ENCODE peak calls at places on chromosomes 7 and 10, in ten cellular contexts. M is CD8-positive, alpha-beta T cell; Q is H9; U is transverse colon; K is kidney epithelial cell; V is mucosa of descending colon; C is OCI-LY7; E is B cell; F is fibroblast of pulmonary artery; W is heart right ventricle. L is an unnamed sample.

GRCh38 chr10:128069351-128070051 is 56.7 kb downstream of the MKI67 start:
- DNase-seq in M (peak), Q (peak), U (peak), K (no peak), V (peak), C (peak), E (peak), F (peak), W (peak), L (peak)

GRCh38 chr10:71378341-71379117 is 18.2 kb upstream of the CDH23 start:
- DNase-seq in M (no peak), Q (no peak), U (no peak), K (no peak), V (no peak), C (peak), E (peak), F (no peak), W (no peak), L (no peak)

GRCh38 chr7:130951976-130952313 is 217.9 kb upstream of the KLF14 start:
- DNase-seq in M (no peak), Q (no peak), U (no peak), K (no peak), V (no peak), C (no peak), E (no peak), F (no peak), W (no peak), L (no peak)

GRCh38 chr10:62870866-62871265 is 54.7 kb upstream of the EGR2 start:
- DNase-seq in M (no peak), Q (no peak), U (no peak), K (no peak), V (no peak), C (no peak), E (no peak), F (no peak), W (no peak), L (peak)

GRCh38 chr10:21315321-21316220 is 209.9 kb downstream of the SKIDA1 start:
- DNase-seq in M (no peak), Q (peak), U (no peak), K (peak), V (no peak), C (no peak), E (no peak), F (peak), W (peak), L (no peak)

GRCh38 chr10:7153750-7154149 is 257.1 kb downstream of the SFMBT2 start:
- DNase-seq in M (no peak), Q (no peak), U (no peak), K (peak), V (no peak), C (no peak), E (no peak), F (peak), W (no peak), L (no peak)

GRCh38 chr10:98388086-98388655 is 26.8 kb downstream of the PYROXD2 start:
- DNase-seq in M (no peak), Q (peak), U (no peak), K (no peak), V (no peak), C (no peak), E (no peak), F (no peak), W (no peak), L (no peak)

GRCh38 chr7:94382746-94383145 is 11.9 kb upstream of the COL1A2 start:
- DNase-seq in M (no peak), Q (no peak), U (no peak), K (no peak), V (no peak), C (no peak), E (no peak), F (no peak), W (no peak), L (no peak)

GRCh38 chr7:90824386-90825307 is 228.5 kb downstream of the CDK14 start:
- DNase-seq in M (no peak), Q (no peak), U (no peak), K (no peak), V (no peak), C (no peak), E (no peak), F (peak), W (no peak), L (no peak)

GRCh38 chr10:70906953-70907618 is 18.7 kb upstream of the PCBD1 start:
- DNase-seq in M (no peak), Q (no peak), U (peak), K (no peak), V (peak), C (no peak), E (no peak), F (no peak), W (no peak), L (no peak)

GRCh38 chr10:101504438-101504837 is 83.6 kb downstream of the POLL start:
- DNase-seq in M (no peak), Q (no peak), U (no peak), K (no peak), V (no peak), C (no peak), E (no peak), F (no peak), W (no peak), L (no peak)

GRCh38 chr7:143279186-143280098 is 5.3 kb upstream of the TMEM139 start:
- DNase-seq in M (no peak), Q (no peak), U (no peak), K (peak), V (no peak), C (no peak), E (no peak), F (peak), W (peak), L (no peak)

GRCh38 chr7:128937647-128938523 is at the start of gene IRF5:
- DNase-seq in M (no peak), Q (peak), U (peak), K (no peak), V (peak), C (no peak), E (peak), F (no peak), W (no peak), L (no peak)

GRCh38 chr10:99370993-99371392 is 41.8 kb downstream of the CNNM1 start:
- DNase-seq in M (no peak), Q (no peak), U (no peak), K (no peak), V (no peak), C (peak), E (no peak), F (peak), W (no peak), L (peak)

GRCh38 chr10:109922976-109923921 is at the start of gene XPNPEP1:
- DNase-seq in M (peak), Q (peak), U (peak), K (no peak), V (peak), C (peak), E (peak), F (peak), W (peak), L (peak)

GRCh38 chr10:43209064-43209455 is 57.8 kb downstream of the RASGEF1A start:
- DNase-seq in M (no peak), Q (peak), U (peak), K (no peak), V (peak), C (no peak), E (no peak), F (no peak), W (no peak), L (no peak)

GRCh38 chr10:48343871-48344598 is 37.6 kb downstream of the MAPK8 start:
- DNase-seq in M (no peak), Q (no peak), U (no peak), K (no peak), V (no peak), C (no peak), E (no peak), F (no peak), W (no peak), L (no peak)

GRCh38 chr10:11317936-11318670 is 293.3 kb downstream of the USP6NL start:
- DNase-seq in M (no peak), Q (no peak), U (no peak), K (no peak), V (no peak), C (no peak), E (no peak), F (peak), W (no peak), L (no peak)

GRCh38 chr7:32143271-32143670 is 73.1 kb upstream of the PDE1C start:
- DNase-seq in M (no peak), Q (no peak), U (no peak), K (no peak), V (no peak), C (no peak), E (no peak), F (no peak), W (no peak), L (no peak)

GRCh38 chr7:52168085-52168484 is 851.5 kb upstream of the COBL start:
- DNase-seq in M (no peak), Q (peak), U (no peak), K (no peak), V (no peak), C (peak), E (no peak), F (no peak), W (no peak), L (no peak)

GRCh38 chr10:13272164-13272571 is 27.7 kb downstream of the PHYH start:
- DNase-seq in M (no peak), Q (peak), U (peak), K (no peak), V (peak), C (peak), E (no peak), F (peak), W (peak), L (no peak)

GRCh38 chr10:34207350-34207749 is 607.7 kb downstream of the PARD3 start:
- DNase-seq in M (no peak), Q (no peak), U (no peak), K (no peak), V (no peak), C (no peak), E (no peak), F (no peak), W (no peak), L (no peak)

GRCh38 chr7:78095549-78095948 is 297.0 kb downstream of the PHTF2 start:
- DNase-seq in M (no peak), Q (no peak), U (no peak), K (no peak), V (no peak), C (no peak), E (no peak), F (peak), W (no peak), L (no peak)

GRCh38 chr10:7421519-7421918 is 10.7 kb upstream of the SFMBT2 start:
- DNase-seq in M (no peak), Q (no peak), U (no peak), K (no peak), V (no peak), C (no peak), E (no peak), F (no peak), W (no peak), L (no peak)

GRCh38 chr7:82818091-82818620 is 344.5 kb downstream of the PCLO start:
- DNase-seq in M (no peak), Q (no peak), U (no peak), K (no peak), V (no peak), C (no peak), E (no peak), F (no peak), W (no peak), L (no peak)

GRCh38 chr10:20247858-20248257 is 431.6 kb downstream of the PLXDC2 start:
- DNase-seq in M (no peak), Q (no peak), U (no peak), K (no peak), V (no peak), C (no peak), E (no peak), F (no peak), W (no peak), L (no peak)

GRCh38 chr7:142908921-142909870 is 23.7 kb upstream of the TRPV6 start:
- DNase-seq in M (no peak), Q (peak), U (no peak), K (no peak), V (no peak), C (peak), E (peak), F (no peak), W (no peak), L (peak)

GRCh38 chr10:13140627-13141190 is 20.6 kb upstream of the MCM10 start:
- DNase-seq in M (no peak), Q (no peak), U (no peak), K (no peak), V (no peak), C (no peak), E (no peak), F (no peak), W (no peak), L (no peak)

GRCh38 chr10:95276367-95277200 is 14.2 kb downstream of the PDLIM1 start:
- DNase-seq in M (no peak), Q (no peak), U (peak), K (no peak), V (peak), C (no peak), E (no peak), F (peak), W (no peak), L (no peak)

GRCh38 chr7:127348247-127348631 is 44.3 kb downstream of the ZNF800 start:
- DNase-seq in M (no peak), Q (no peak), U (no peak), K (no peak), V (no peak), C (no peak), E (no peak), F (no peak), W (no peak), L (no peak)
- TF ChIP-seq CTCF in M (no peak), Q (no peak), U (no peak), K (no peak), V (no peak), C (no peak), E (no peak), F (no peak), W (no peak), L (no peak)

GRCh38 chr7:86600506-86601290 is 43.0 kb upstream of the GRM3 start:
- DNase-seq in M (no peak), Q (peak), U (no peak), K (no peak), V (no peak), C (no peak), E (no peak), F (no peak), W (no peak), L (no peak)

GRCh38 chr7:86598721-86599120 is 45.0 kb upstream of the GRM3 start:
- DNase-seq in M (no peak), Q (peak), U (no peak), K (no peak), V (no peak), C (no peak), E (no peak), F (no peak), W (no peak), L (no peak)

GRCh38 chr7:86598311-86598710 is 45.4 kb upstream of the GRM3 start:
- DNase-seq in M (no peak), Q (peak), U (no peak), K (no peak), V (peak), C (no peak), E (no peak), F (no peak), W (no peak), L (no peak)
- TF ChIP-seq CTCF in M (no peak), Q (peak), U (peak), K (no peak), V (no peak), C (no peak), E (no peak), F (no peak), W (peak), L (no peak)

DNA sequence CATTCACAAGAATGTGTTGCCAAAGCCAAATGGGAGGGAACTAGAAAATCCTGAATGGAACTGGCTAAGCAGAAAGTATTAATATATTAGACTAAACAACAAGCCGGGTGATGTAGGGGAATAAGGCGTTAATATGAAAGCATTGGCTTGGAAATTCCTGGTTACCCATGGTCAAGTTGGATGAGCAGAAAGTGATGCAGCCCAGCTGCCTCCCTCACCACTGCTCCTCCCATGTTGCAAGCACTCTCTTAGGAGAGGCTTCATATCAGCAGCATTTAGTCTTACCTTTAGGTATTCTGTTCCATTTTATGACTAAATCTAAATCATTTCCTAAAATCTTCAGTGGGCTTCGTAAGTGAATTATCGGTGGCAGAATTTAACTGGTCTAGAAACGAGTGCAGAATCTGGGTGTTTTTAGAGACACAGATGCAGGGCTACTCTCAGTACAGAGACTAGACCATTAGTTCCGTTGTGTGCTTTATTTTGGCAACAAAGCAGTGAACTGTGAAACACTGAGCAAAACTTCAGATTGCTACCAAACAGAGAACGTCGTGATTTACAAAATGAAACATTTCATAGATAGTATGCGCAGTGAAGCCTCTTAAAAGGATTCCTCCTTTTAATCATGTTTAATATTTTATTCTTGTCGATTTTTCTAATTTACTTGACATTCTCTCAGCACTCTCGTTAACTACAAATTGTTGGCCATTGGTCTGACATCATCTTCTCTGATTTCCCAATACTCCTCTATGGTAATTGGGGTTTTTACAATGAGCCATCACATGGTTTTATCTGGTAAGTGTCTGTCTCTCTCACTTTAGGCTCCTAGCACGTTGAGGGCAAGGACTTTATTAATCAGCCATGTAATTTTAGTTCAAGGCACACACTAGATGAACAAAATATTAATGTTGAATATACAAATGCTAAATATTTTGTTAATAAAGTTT is 22.0 kb upstream of the HGF start:
- DNase-seq in M (no peak), Q (no peak), U (no peak), K (no peak), V (no peak), C (peak), E (no peak), F (no peak), W (no peak), L (no peak)
- TF ChIP-seq CTCF in M (no peak), Q (no peak), U (no peak), K (no peak), V (no peak), C (no peak), E (no peak), F (no peak), W (no peak), L (no peak)

DNA sequence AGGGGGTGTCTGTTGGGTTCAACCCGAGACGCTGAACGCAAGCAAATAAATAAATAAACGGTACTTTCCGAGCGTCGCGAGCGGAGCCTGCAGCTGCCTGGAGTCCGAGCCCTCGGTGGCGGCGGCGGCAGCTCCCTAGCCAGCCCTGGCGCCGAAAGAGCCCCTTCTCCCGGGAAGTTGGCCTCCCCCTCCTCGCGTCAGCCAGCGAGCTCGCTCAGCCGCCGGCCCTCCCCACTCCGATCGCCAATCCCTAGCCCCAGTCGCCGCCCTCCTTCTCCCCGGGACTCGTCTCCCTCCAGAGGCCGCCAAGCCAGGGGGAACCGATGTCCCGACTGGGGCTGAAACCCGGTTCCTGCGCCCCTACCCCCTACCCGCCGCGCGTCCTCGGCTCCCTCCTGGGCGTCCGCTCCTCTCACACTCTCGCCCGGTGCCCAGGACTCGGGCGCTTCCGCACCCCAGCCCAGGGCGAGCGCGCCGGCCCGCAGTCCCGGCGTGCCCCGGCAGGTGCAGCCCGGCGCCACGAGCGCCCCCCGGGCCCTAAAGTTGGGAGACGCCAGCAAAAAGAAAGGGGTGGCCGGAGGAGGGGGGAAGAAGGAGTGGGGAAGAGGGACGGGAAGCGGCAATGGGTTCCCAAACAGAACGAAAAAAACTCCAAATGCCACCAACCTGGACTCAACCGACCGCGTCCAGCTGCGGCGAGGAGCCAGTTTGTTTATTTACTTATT is at the start of gene GFRA1:
- DNase-seq in M (no peak), Q (peak), U (no peak), K (no peak), V (no peak), C (no peak), E (no peak), F (peak), W (no peak), L (peak)
- TF ChIP-seq CTCF in M (no peak), Q (peak), U (peak), K (peak), V (no peak), C (no peak), E (no peak), F (no peak), W (no peak), L (no peak)